ENCODE peak calls at places on chromosome 9, in five cellular contexts. One of them, this sample, is unnamed.

GRCh38 chr9:82970359-82970758 is 92.6 kb downstream of the RASEF start:
- DNase-seq in suprapubic skin: no peak
- DNase-seq in GM12878: no peak
- DNase-seq in upper lobe of left lung: no peak
- DNase-seq in vagina: no peak
- DNase-seq in this sample: no peak

GRCh38 chr9:76690575-76691370 is 73.5 kb upstream of the PCA3 start:
- DNase-seq in suprapubic skin: no peak
- DNase-seq in GM12878: no peak
- DNase-seq in upper lobe of left lung: no peak
- DNase-seq in vagina: no peak
- DNase-seq in this sample: no peak

GRCh38 chr9:114057161-114057560 is 20.9 kb downstream of the AMBP start:
- DNase-seq in suprapubic skin: peak; percentile 65
- DNase-seq in GM12878: no peak
- DNase-seq in upper lobe of left lung: no peak
- DNase-seq in vagina: no peak
- DNase-seq in this sample: no peak

GRCh38 chr9:128374221-128374675 is 3.1 kb downstream of the URM1 start:
- DNase-seq in suprapubic skin: no peak
- DNase-seq in GM12878: no peak
- DNase-seq in upper lobe of left lung: no peak
- DNase-seq in vagina: no peak
- DNase-seq in this sample: no peak

GRCh38 chr9:109403116-109403515 is 82.3 kb upstream of the EPB41L4B start:
- DNase-seq in suprapubic skin: no peak
- DNase-seq in GM12878: no peak
- DNase-seq in upper lobe of left lung: no peak
- DNase-seq in vagina: no peak
- DNase-seq in this sample: no peak

GRCh38 chr9:127417130-127418036 is 6.8 kb upstream of the ZNF79 start:
- DNase-seq in suprapubic skin: no peak
- DNase-seq in GM12878: no peak
- DNase-seq in upper lobe of left lung: no peak
- DNase-seq in vagina: no peak
- DNase-seq in this sample: peak; percentile 90

GRCh38 chr9:2638871-2639673 is 17.5 kb downstream of the VLDLR start:
- DNase-seq in suprapubic skin: no peak
- DNase-seq in GM12878: no peak
- DNase-seq in upper lobe of left lung: no peak
- DNase-seq in vagina: no peak
- DNase-seq in this sample: no peak

GRCh38 chr9:102044133-102044532 is 305.7 kb upstream of the GRIN3A start:
- DNase-seq in suprapubic skin: no peak
- DNase-seq in GM12878: no peak
- DNase-seq in upper lobe of left lung: no peak
- DNase-seq in vagina: no peak
- DNase-seq in this sample: no peak

GRCh38 chr9:26266111-26266791 is 588.0 kb upstream of the TUSC1 start:
- DNase-seq in suprapubic skin: no peak
- DNase-seq in GM12878: no peak
- DNase-seq in upper lobe of left lung: no peak
- DNase-seq in vagina: no peak
- DNase-seq in this sample: no peak

GRCh38 chr9:22124263-22125011 is 115.3 kb upstream of the CDKN2B start:
- DNase-seq in suprapubic skin: no peak
- DNase-seq in GM12878: no peak
- DNase-seq in upper lobe of left lung: no peak
- DNase-seq in vagina: no peak
- DNase-seq in this sample: no peak

GRCh38 chr9:112403802-112404201 is 23.9 kb downstream of the HSDL2 start:
- DNase-seq in suprapubic skin: no peak
- DNase-seq in GM12878: no peak
- DNase-seq in upper lobe of left lung: no peak
- DNase-seq in vagina: no peak
- DNase-seq in this sample: no peak

GRCh38 chr9:133963166-133963565 is 29.0 kb downstream of the VAV2 start:
- DNase-seq in suprapubic skin: no peak
- DNase-seq in GM12878: no peak
- DNase-seq in upper lobe of left lung: no peak
- DNase-seq in vagina: no peak
- DNase-seq in this sample: no peak

GRCh38 chr9:15033316-15033715 is 123.1 kb upstream of the FREM1 start:
- DNase-seq in suprapubic skin: no peak
- DNase-seq in GM12878: no peak
- DNase-seq in upper lobe of left lung: no peak
- DNase-seq in vagina: no peak
- DNase-seq in this sample: no peak

GRCh38 chr9:63817622-63818518 is 1467.1 kb downstream of the FOXD4L5 start:
- DNase-seq in suprapubic skin: peak; percentile 94
- DNase-seq in GM12878: peak; percentile 75
- DNase-seq in upper lobe of left lung: peak; percentile 92
- DNase-seq in vagina: peak; percentile 100
- DNase-seq in this sample: peak; percentile 82

GRCh38 chr9:4116091-4116581 is 183.7 kb downstream of the GLIS3 start:
- DNase-seq in suprapubic skin: no peak
- DNase-seq in GM12878: no peak
- DNase-seq in upper lobe of left lung: no peak
- DNase-seq in vagina: no peak
- DNase-seq in this sample: no peak

GRCh38 chr9:31013371-31013770 is 1371.1 kb upstream of the ACO1 start:
- DNase-seq in suprapubic skin: no peak
- DNase-seq in GM12878: no peak
- DNase-seq in upper lobe of left lung: no peak
- DNase-seq in vagina: no peak
- DNase-seq in this sample: no peak

GRCh38 chr9:8845376-8845775 is 1045.8 kb upstream of the DMAC1 start:
- DNase-seq in suprapubic skin: no peak
- DNase-seq in GM12878: no peak
- DNase-seq in upper lobe of left lung: no peak
- DNase-seq in vagina: no peak
- DNase-seq in this sample: no peak

GRCh38 chr9:111700776-111701175 is 39.4 kb downstream of the GNG10 start:
- DNase-seq in suprapubic skin: no peak
- DNase-seq in GM12878: no peak
- DNase-seq in upper lobe of left lung: no peak
- DNase-seq in vagina: no peak
- DNase-seq in this sample: no peak

GRCh38 chr9:33781736-33782135 is 13.6 kb upstream of the PRSS3 start:
- DNase-seq in suprapubic skin: no peak
- DNase-seq in GM12878: no peak
- DNase-seq in upper lobe of left lung: no peak
- DNase-seq in vagina: no peak
- DNase-seq in this sample: no peak

GRCh38 chr9:882416-882931 is 41.0 kb downstream of the DMRT1 start:
- DNase-seq in suprapubic skin: no peak
- DNase-seq in GM12878: no peak
- DNase-seq in upper lobe of left lung: no peak
- DNase-seq in vagina: no peak
- DNase-seq in this sample: no peak

GRCh38 chr9:68996457-68996856 is 17.5 kb downstream of the PRKACG start:
- DNase-seq in suprapubic skin: no peak
- DNase-seq in GM12878: no peak
- DNase-seq in upper lobe of left lung: no peak
- DNase-seq in vagina: no peak
- DNase-seq in this sample: no peak

GRCh38 chr9:33988219-33988890 is 60.3 kb downstream of the UBAP2 start:
- DNase-seq in suprapubic skin: no peak
- DNase-seq in GM12878: peak; percentile 62
- DNase-seq in upper lobe of left lung: no peak
- DNase-seq in vagina: no peak
- DNase-seq in this sample: no peak

GRCh38 chr9:128987800-128988199 is 40.3 kb downstream of the NUP188 start:
- DNase-seq in suprapubic skin: no peak
- DNase-seq in GM12878: no peak
- DNase-seq in upper lobe of left lung: no peak
- DNase-seq in vagina: no peak
- DNase-seq in this sample: no peak

GRCh38 chr9:74025402-74025894 is 471.7 kb upstream of the RORB start:
- DNase-seq in suprapubic skin: no peak
- DNase-seq in GM12878: no peak
- DNase-seq in upper lobe of left lung: no peak
- DNase-seq in vagina: no peak
- DNase-seq in this sample: no peak

GRCh38 chr9:94210616-94211603 is 48.2 kb upstream of the ZNF169 start:
- DNase-seq in suprapubic skin: no peak
- DNase-seq in GM12878: no peak
- DNase-seq in upper lobe of left lung: no peak
- DNase-seq in vagina: no peak
- DNase-seq in this sample: no peak

GRCh38 chr9:4030751-4031150 is 269.1 kb downstream of the GLIS3 start:
- DNase-seq in suprapubic skin: no peak
- DNase-seq in GM12878: no peak
- DNase-seq in upper lobe of left lung: no peak
- DNase-seq in vagina: no peak
- DNase-seq in this sample: no peak

GRCh38 chr9:136952876-136953770 is 1.1 kb downstream of the LCN12 start:
- DNase-seq in suprapubic skin: no peak
- DNase-seq in GM12878: no peak
- DNase-seq in upper lobe of left lung: peak; percentile 78
- DNase-seq in vagina: no peak
- DNase-seq in this sample: no peak
- H3K4me3 ChIP-seq in suprapubic skin: no peak overlapping the region
- H3K4me3 ChIP-seq in GM12878: no peak overlapping the region
- H3K4me3 ChIP-seq in upper lobe of left lung: no peak overlapping the region
- H3K4me3 ChIP-seq in vagina: no peak overlapping the region
- H3K4me3 ChIP-seq in this sample: no peak overlapping the region

GRCh38 chr9:5671711-5672353 is 42.9 kb downstream of the RIC1 start:
- DNase-seq in suprapubic skin: no peak
- DNase-seq in GM12878: peak; percentile 17
- DNase-seq in upper lobe of left lung: no peak
- DNase-seq in vagina: no peak
- DNase-seq in this sample: no peak

GRCh38 chr9:5665059-5665458 is 36.2 kb downstream of the RIC1 start:
- DNase-seq in suprapubic skin: no peak
- DNase-seq in GM12878: no peak
- DNase-seq in upper lobe of left lung: no peak
- DNase-seq in vagina: no peak
- DNase-seq in this sample: no peak

GRCh38 chr9:5667391-5667790 is 38.5 kb downstream of the RIC1 start:
- DNase-seq in suprapubic skin: no peak
- DNase-seq in GM12878: no peak
- DNase-seq in upper lobe of left lung: no peak
- DNase-seq in vagina: no peak
- DNase-seq in this sample: no peak

DNA sequence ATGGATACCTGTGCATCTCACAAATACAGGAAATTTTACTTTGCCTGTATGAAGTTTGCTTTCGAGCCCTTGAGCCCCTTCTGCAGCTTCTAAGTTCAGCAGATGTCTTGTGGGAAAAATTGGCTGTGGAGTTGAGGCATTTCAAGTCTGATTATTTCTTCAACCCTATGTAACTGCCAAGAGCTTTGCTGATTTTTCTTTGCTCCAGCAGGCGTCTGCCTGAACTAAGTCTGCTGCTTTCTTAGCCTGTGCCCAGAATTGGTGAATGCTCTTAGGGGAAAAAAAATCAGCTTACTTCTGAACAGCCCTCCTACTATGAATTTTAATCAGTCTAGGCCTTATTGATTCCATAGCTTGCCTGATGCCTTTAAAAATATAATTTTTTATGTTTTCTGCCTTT is 41.2 kb downstream of the RIC1 start:
- DNase-seq in suprapubic skin: no peak
- DNase-seq in GM12878: no peak
- DNase-seq in upper lobe of left lung: no peak
- DNase-seq in vagina: no peak
- DNase-seq in this sample: no peak
- H3K9me3 ChIP-seq in suprapubic skin: no peaks in the 10 kb centered on the region
- H3K9me3 ChIP-seq in GM12878: peaks cover 11% of the 10 kb centered on the region
- H3K9me3 ChIP-seq in upper lobe of left lung: no peaks in the 10 kb centered on the region
- H3K9me3 ChIP-seq in vagina: no peaks in the 10 kb centered on the region
- H3K9me3 ChIP-seq in this sample: no peaks in the 10 kb centered on the region

DNA sequence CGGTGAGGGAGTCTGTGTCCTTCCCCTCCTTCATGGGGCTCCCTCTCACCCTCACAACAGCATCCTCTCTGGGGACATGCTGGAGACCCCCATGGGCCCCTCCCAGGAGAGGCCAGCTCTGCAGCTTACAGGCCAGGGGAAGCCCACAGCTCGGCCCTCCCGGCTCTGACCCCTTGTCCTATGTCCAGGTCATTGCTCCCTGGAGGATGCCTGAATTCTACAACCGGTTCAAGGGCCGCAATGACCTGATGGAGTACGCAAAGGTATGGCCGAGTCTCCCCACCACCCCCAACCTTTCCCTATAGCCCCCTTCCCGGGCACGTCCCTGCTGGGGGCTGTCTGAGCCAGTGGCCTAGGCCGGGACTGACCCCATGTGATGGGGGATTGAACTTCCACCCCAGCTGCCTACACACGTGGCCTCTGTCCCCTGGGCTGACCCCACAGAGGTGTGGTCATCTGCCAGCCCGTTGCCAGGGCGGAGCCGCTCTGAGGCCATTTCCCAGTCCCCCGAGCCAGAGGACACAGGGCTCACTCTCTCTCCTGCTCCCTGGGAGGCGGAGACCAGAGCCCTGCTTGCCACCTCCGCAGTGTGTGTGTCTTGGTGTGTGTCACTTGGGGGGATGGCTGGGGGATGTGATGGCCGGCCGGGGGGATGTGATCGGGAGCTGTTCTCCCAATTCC is 21.9 kb downstream of the ASS1 start:
- DNase-seq in suprapubic skin: no peak
- DNase-seq in GM12878: no peak
- DNase-seq in upper lobe of left lung: peak; percentile 62
- DNase-seq in vagina: no peak
- DNase-seq in this sample: no peak
- TF ChIP-seq POLR2AphosphoS5 in suprapubic skin: no peak
- TF ChIP-seq POLR2AphosphoS5 in GM12878: no peak
- TF ChIP-seq POLR2AphosphoS5 in upper lobe of left lung: no peak
- TF ChIP-seq POLR2AphosphoS5 in vagina: no peak
- TF ChIP-seq POLR2AphosphoS5 in this sample: no peak

DNA sequence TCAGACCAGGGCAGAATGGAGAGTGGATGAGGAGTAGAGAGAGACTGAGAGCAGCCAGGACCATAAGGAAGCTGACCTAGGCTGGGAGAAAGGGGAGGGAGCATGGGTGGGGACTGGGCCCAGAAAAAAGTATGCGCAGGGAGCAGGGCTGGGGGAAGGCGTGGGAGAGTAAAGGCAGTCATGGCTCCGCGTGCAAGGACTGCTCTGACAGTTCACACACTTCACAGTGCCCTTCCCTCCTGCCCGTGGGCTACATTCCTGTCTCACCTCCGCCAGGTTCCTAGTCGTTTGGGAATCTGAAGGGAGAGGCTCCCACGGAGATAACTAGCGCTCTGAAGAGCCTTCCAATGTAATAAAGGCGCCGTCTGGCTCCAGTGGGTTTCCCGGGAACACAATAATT is 39.6 kb downstream of the TTLL11 start:
- DNase-seq in suprapubic skin: no peak
- DNase-seq in GM12878: no peak
- DNase-seq in upper lobe of left lung: no peak
- DNase-seq in vagina: no peak
- DNase-seq in this sample: no peak
- H3K4me3 ChIP-seq in suprapubic skin: no peak overlapping the region
- H3K4me3 ChIP-seq in GM12878: no peak overlapping the region
- H3K4me3 ChIP-seq in upper lobe of left lung: no peak overlapping the region
- H3K4me3 ChIP-seq in vagina: no peak overlapping the region
- H3K4me3 ChIP-seq in this sample: no peak overlapping the region

This sample was measured in sigmoid colon.